ENCODE peak calls at places on chromosome 17, in ten cellular contexts. One of them, this sample, is unnamed.

GRCh38 chr17:16820161-16820877 is 130.3 kb downstream of the CCDC144A start:
- DNase-seq in activated CD4-positive, alpha-beta T cell treated with anti-CD3 and anti-CD28 coated beads, Interleukin-2, amount 50 U/mL, for 24 hours: no peak
- DNase-seq in HFF-Myc: no peak
- DNase-seq in AG04450: no peak
- DNase-seq in HTR-8/SVneo: no peak
- DNase-seq in thyroid gland: no peak
- DNase-seq in posterior cingulate gyrus: no peak
- DNase-seq in H9: peak; percentile 31
- DNase-seq in lung microvascular endothelial cell: no peak
- DNase-seq in stimulated activated CD4-positive, alpha-beta T cell treated with anti-CD3 and anti-CD28 coated beads, Interleukin-1b, Interleukin-23, amount 100 ng/mL, for 24 hours: no peak
- DNase-seq in this sample: no peak

GRCh38 chr17:73647331-73647730 is 3.1 kb upstream of the SDK2 start:
- DNase-seq in thyroid gland: no peak
- DNase-seq in posterior cingulate gyrus: no peak
- DNase-seq in HTR-8/SVneo: no peak
- DNase-seq in HFF-Myc: no peak
- DNase-seq in AG04450: no peak
- DNase-seq in H9: no peak
- DNase-seq in lung microvascular endothelial cell: no peak
- DNase-seq in activated CD4-positive, alpha-beta T cell treated with anti-CD3 and anti-CD28 coated beads, Interleukin-2, amount 50 U/mL, for 24 hours: no peak
- DNase-seq in stimulated activated CD4-positive, alpha-beta T cell treated with anti-CD3 and anti-CD28 coated beads, Interleukin-1b, Interleukin-23, amount 100 ng/mL, for 24 hours: no peak
- DNase-seq in this sample: no peak

GRCh38 chr17:70060415-70060814 is 14.6 kb upstream of the KCNJ16 start:
- DNase-seq in activated CD4-positive, alpha-beta T cell treated with anti-CD3 and anti-CD28 coated beads, Interleukin-2, amount 50 U/mL, for 24 hours: no peak
- DNase-seq in HFF-Myc: peak; percentile 56
- DNase-seq in AG04450: peak; percentile 10
- DNase-seq in stimulated activated CD4-positive, alpha-beta T cell treated with anti-CD3 and anti-CD28 coated beads, Interleukin-1b, Interleukin-23, amount 100 ng/mL, for 24 hours: no peak
- DNase-seq in posterior cingulate gyrus: no peak
- DNase-seq in lung microvascular endothelial cell: no peak
- DNase-seq in HTR-8/SVneo: no peak
- DNase-seq in thyroid gland: peak; percentile 40
- DNase-seq in H9: no peak
- DNase-seq in this sample: no peak

GRCh38 chr17:72719582-72720493 is 372.6 kb downstream of the SLC39A11 start:
- DNase-seq in activated CD4-positive, alpha-beta T cell treated with anti-CD3 and anti-CD28 coated beads, Interleukin-2, amount 50 U/mL, for 24 hours: no peak
- DNase-seq in thyroid gland: no peak
- DNase-seq in lung microvascular endothelial cell: no peak
- DNase-seq in posterior cingulate gyrus: no peak
- DNase-seq in stimulated activated CD4-positive, alpha-beta T cell treated with anti-CD3 and anti-CD28 coated beads, Interleukin-1b, Interleukin-23, amount 100 ng/mL, for 24 hours: peak; percentile 45
- DNase-seq in AG04450: no peak
- DNase-seq in HFF-Myc: no peak
- DNase-seq in H9: no peak
- DNase-seq in HTR-8/SVneo: no peak
- DNase-seq in this sample: no peak

GRCh38 chr17:73340093-73340596 is 28.3 kb upstream of the CDC42EP4 start:
- DNase-seq in lung microvascular endothelial cell: peak; percentile 51
- DNase-seq in AG04450: peak; percentile 59
- DNase-seq in HTR-8/SVneo: peak; percentile 97
- DNase-seq in posterior cingulate gyrus: no peak
- DNase-seq in activated CD4-positive, alpha-beta T cell treated with anti-CD3 and anti-CD28 coated beads, Interleukin-2, amount 50 U/mL, for 24 hours: no peak
- DNase-seq in H9: no peak
- DNase-seq in stimulated activated CD4-positive, alpha-beta T cell treated with anti-CD3 and anti-CD28 coated beads, Interleukin-1b, Interleukin-23, amount 100 ng/mL, for 24 hours: no peak
- DNase-seq in thyroid gland: no peak
- DNase-seq in HFF-Myc: peak; percentile 87
- DNase-seq in this sample: no peak

GRCh38 chr17:6166492-6167179 is 96.5 kb downstream of the WSCD1 start:
- DNase-seq in AG04450: no peak
- DNase-seq in stimulated activated CD4-positive, alpha-beta T cell treated with anti-CD3 and anti-CD28 coated beads, Interleukin-1b, Interleukin-23, amount 100 ng/mL, for 24 hours: no peak
- DNase-seq in lung microvascular endothelial cell: no peak
- DNase-seq in thyroid gland: no peak
- DNase-seq in activated CD4-positive, alpha-beta T cell treated with anti-CD3 and anti-CD28 coated beads, Interleukin-2, amount 50 U/mL, for 24 hours: no peak
- DNase-seq in H9: peak; percentile 20
- DNase-seq in posterior cingulate gyrus: no peak
- DNase-seq in HFF-Myc: no peak
- DNase-seq in HTR-8/SVneo: no peak
- DNase-seq in this sample: no peak

GRCh38 chr17:68141050-68141449 is 105.5 kb downstream of the KPNA2 start:
- DNase-seq in AG04450: no peak
- DNase-seq in lung microvascular endothelial cell: no peak
- DNase-seq in thyroid gland: no peak
- DNase-seq in stimulated activated CD4-positive, alpha-beta T cell treated with anti-CD3 and anti-CD28 coated beads, Interleukin-1b, Interleukin-23, amount 100 ng/mL, for 24 hours: no peak
- DNase-seq in posterior cingulate gyrus: no peak
- DNase-seq in H9: no peak
- DNase-seq in HFF-Myc: no peak
- DNase-seq in activated CD4-positive, alpha-beta T cell treated with anti-CD3 and anti-CD28 coated beads, Interleukin-2, amount 50 U/mL, for 24 hours: no peak
- DNase-seq in HTR-8/SVneo: no peak
- DNase-seq in this sample: no peak

GRCh38 chr17:7852919-7853692 is 1.8 kb upstream of the TMEM88 start:
- DNase-seq in posterior cingulate gyrus: no peak
- DNase-seq in thyroid gland: no peak
- DNase-seq in AG04450: no peak
- DNase-seq in stimulated activated CD4-positive, alpha-beta T cell treated with anti-CD3 and anti-CD28 coated beads, Interleukin-1b, Interleukin-23, amount 100 ng/mL, for 24 hours: no peak
- DNase-seq in H9: peak; percentile 72
- DNase-seq in HFF-Myc: no peak
- DNase-seq in HTR-8/SVneo: no peak
- DNase-seq in activated CD4-positive, alpha-beta T cell treated with anti-CD3 and anti-CD28 coated beads, Interleukin-2, amount 50 U/mL, for 24 hours: no peak
- DNase-seq in lung microvascular endothelial cell: no peak
- DNase-seq in this sample: no peak

GRCh38 chr17:66552381-66552780 is 250.0 kb downstream of the PRKCA start:
- DNase-seq in activated CD4-positive, alpha-beta T cell treated with anti-CD3 and anti-CD28 coated beads, Interleukin-2, amount 50 U/mL, for 24 hours: no peak
- DNase-seq in posterior cingulate gyrus: no peak
- DNase-seq in thyroid gland: no peak
- DNase-seq in stimulated activated CD4-positive, alpha-beta T cell treated with anti-CD3 and anti-CD28 coated beads, Interleukin-1b, Interleukin-23, amount 100 ng/mL, for 24 hours: no peak
- DNase-seq in HFF-Myc: no peak
- DNase-seq in lung microvascular endothelial cell: no peak
- DNase-seq in HTR-8/SVneo: no peak
- DNase-seq in H9: no peak
- DNase-seq in AG04450: no peak
- DNase-seq in this sample: no peak

GRCh38 chr17:66654764-66655163 is 180.2 kb upstream of the CACNG5 start:
- DNase-seq in AG04450: no peak
- DNase-seq in stimulated activated CD4-positive, alpha-beta T cell treated with anti-CD3 and anti-CD28 coated beads, Interleukin-1b, Interleukin-23, amount 100 ng/mL, for 24 hours: no peak
- DNase-seq in HTR-8/SVneo: no peak
- DNase-seq in HFF-Myc: no peak
- DNase-seq in lung microvascular endothelial cell: no peak
- DNase-seq in activated CD4-positive, alpha-beta T cell treated with anti-CD3 and anti-CD28 coated beads, Interleukin-2, amount 50 U/mL, for 24 hours: no peak
- DNase-seq in thyroid gland: no peak
- DNase-seq in H9: no peak
- DNase-seq in posterior cingulate gyrus: no peak
- DNase-seq in this sample: no peak

GRCh38 chr17:75854881-75855309 is 240 bp downstream of the WBP2 start:
- DNase-seq in posterior cingulate gyrus: no peak
- DNase-seq in thyroid gland: no peak
- DNase-seq in AG04450: no peak
- DNase-seq in HFF-Myc: no peak
- DNase-seq in lung microvascular endothelial cell: no peak
- DNase-seq in HTR-8/SVneo: peak; percentile 45
- DNase-seq in H9: no peak
- DNase-seq in activated CD4-positive, alpha-beta T cell treated with anti-CD3 and anti-CD28 coated beads, Interleukin-2, amount 50 U/mL, for 24 hours: no peak
- DNase-seq in stimulated activated CD4-positive, alpha-beta T cell treated with anti-CD3 and anti-CD28 coated beads, Interleukin-1b, Interleukin-23, amount 100 ng/mL, for 24 hours: no peak
- DNase-seq in this sample: no peak

GRCh38 chr17:69406906-69407305 is 7.6 kb upstream of the MAP2K6 start:
- DNase-seq in activated CD4-positive, alpha-beta T cell treated with anti-CD3 and anti-CD28 coated beads, Interleukin-2, amount 50 U/mL, for 24 hours: no peak
- DNase-seq in posterior cingulate gyrus: no peak
- DNase-seq in lung microvascular endothelial cell: no peak
- DNase-seq in stimulated activated CD4-positive, alpha-beta T cell treated with anti-CD3 and anti-CD28 coated beads, Interleukin-1b, Interleukin-23, amount 100 ng/mL, for 24 hours: no peak
- DNase-seq in H9: no peak
- DNase-seq in AG04450: no peak
- DNase-seq in HTR-8/SVneo: no peak
- DNase-seq in HFF-Myc: no peak
- DNase-seq in thyroid gland: no peak
- DNase-seq in this sample: no peak

GRCh38 chr17:75738218-75738802 is 17.1 kb downstream of the ITGB4 start:
- DNase-seq in HFF-Myc: no peak
- DNase-seq in AG04450: no peak
- DNase-seq in lung microvascular endothelial cell: no peak
- DNase-seq in H9: no peak
- DNase-seq in thyroid gland: no peak
- DNase-seq in HTR-8/SVneo: no peak
- DNase-seq in posterior cingulate gyrus: peak; percentile 61
- DNase-seq in stimulated activated CD4-positive, alpha-beta T cell treated with anti-CD3 and anti-CD28 coated beads, Interleukin-1b, Interleukin-23, amount 100 ng/mL, for 24 hours: no peak
- DNase-seq in activated CD4-positive, alpha-beta T cell treated with anti-CD3 and anti-CD28 coated beads, Interleukin-2, amount 50 U/mL, for 24 hours: no peak
- DNase-seq in this sample: no peak

GRCh38 chr17:68288375-68288774 is 2.6 kb downstream of the SLC16A6 start:
- DNase-seq in HFF-Myc: no peak
- DNase-seq in HTR-8/SVneo: no peak
- DNase-seq in AG04450: no peak
- DNase-seq in activated CD4-positive, alpha-beta T cell treated with anti-CD3 and anti-CD28 coated beads, Interleukin-2, amount 50 U/mL, for 24 hours: no peak
- DNase-seq in lung microvascular endothelial cell: no peak
- DNase-seq in thyroid gland: no peak
- DNase-seq in posterior cingulate gyrus: no peak
- DNase-seq in stimulated activated CD4-positive, alpha-beta T cell treated with anti-CD3 and anti-CD28 coated beads, Interleukin-1b, Interleukin-23, amount 100 ng/mL, for 24 hours: no peak
- DNase-seq in H9: no peak
- DNase-seq in this sample: no peak

GRCh38 chr17:64133546-64134215 is 3.7 kb upstream of the ERN1 start:
- DNase-seq in thyroid gland: peak; percentile 32
- DNase-seq in AG04450: no peak
- DNase-seq in activated CD4-positive, alpha-beta T cell treated with anti-CD3 and anti-CD28 coated beads, Interleukin-2, amount 50 U/mL, for 24 hours: no peak
- DNase-seq in lung microvascular endothelial cell: peak; percentile 74
- DNase-seq in stimulated activated CD4-positive, alpha-beta T cell treated with anti-CD3 and anti-CD28 coated beads, Interleukin-1b, Interleukin-23, amount 100 ng/mL, for 24 hours: no peak
- DNase-seq in H9: peak; percentile 46
- DNase-seq in HFF-Myc: no peak
- DNase-seq in posterior cingulate gyrus: no peak
- DNase-seq in HTR-8/SVneo: peak; percentile 82
- DNase-seq in this sample: no peak

This sample was measured in SK-N-MC.